ENCODE peak calls at places on chromosomes 2 and 18, in six cellular contexts. A is A549, Y is ovary, I is HCT116, U is sigmoid colon, O is body of pancreas. Q is an unnamed sample.
A peak's percentile ranks its signal among the peaks of the same experiment; 100 is the strongest.

GRCh38 chr2:214856116-214856515 is 46.6 kb upstream of the BARD1 start:
- DNase-seq in A (no peak), Y (no peak), I (no peak), U (no peak), O (no peak), Q (no peak)

GRCh38 chr2:37653805-37654378 is 17.6 kb downstream of the CDC42EP3 start:
- DNase-seq in A (no peak), Y (no peak), I (no peak), U (no peak), O (no peak), Q (no peak)

GRCh38 chr2:59150430-59150829 is 909.3 kb upstream of the FANCL start:
- DNase-seq in A (no peak), Y (no peak), I (no peak), U (no peak), O (no peak), Q (no peak)

GRCh38 chr18:34223164-34223892 is 1.4 kb downstream of the NOL4 start:
- DNase-seq in A (no peak), Y (no peak), I (no peak), U (no peak), O (peak; percentile 11), Q (no peak)

GRCh38 chr2:120833127-120833675 is 97.5 kb downstream of the GLI2 start:
- DNase-seq in A (no peak), Y (no peak), I (no peak), U (peak; percentile 37), O (no peak), Q (no peak)

GRCh38 chr18:37554399-37554787 is 11.2 kb downstream of the CELF4 start:
- DNase-seq in A (no peak), Y (no peak), I (no peak), U (no peak), O (no peak), Q (no peak)

GRCh38 chr2:10124538-10125045 is 2.1 kb downstream of the RRM2 start:
- DNase-seq in A (no peak), Y (no peak), I (no peak), U (peak; percentile 59), O (peak; percentile 50), Q (peak; percentile 85)

GRCh38 chr2:236512902-236513433 is 56.7 kb upstream of the ACKR3 start:
- DNase-seq in A (peak; percentile 28), Y (peak; percentile 32), I (peak; percentile 22), U (peak; percentile 73), O (peak; percentile 78), Q (peak; percentile 33)

GRCh38 chr18:46541626-46542189 is 115.3 kb downstream of the LOXHD1 start:
- DNase-seq in A (no peak), Y (no peak), I (no peak), U (no peak), O (no peak), Q (no peak)

GRCh38 chr2:103462101-103462500 is 700.3 kb downstream of the TMEM182 start:
- DNase-seq in A (no peak), Y (no peak), I (no peak), U (no peak), O (no peak), Q (no peak)

GRCh38 chr2:152415231-152415642 is 80.3 kb downstream of the FMNL2 start:
- DNase-seq in A (no peak), Y (no peak), I (peak; percentile 36), U (no peak), O (peak; percentile 41), Q (no peak)

GRCh38 chr2:233140913-233141469 is 80.8 kb downstream of the INPP5D start:
- DNase-seq in A (no peak), Y (no peak), I (no peak), U (peak; percentile 2), O (no peak), Q (no peak)

GRCh38 chr2:238003234-238004032 is 36.6 kb downstream of the UBE2F start:
- DNase-seq in A (no peak), Y (no peak), I (no peak), U (no peak), O (no peak), Q (no peak)

GRCh38 chr18:55406374-55407045 is 181.5 kb downstream of the TCF4 start:
- DNase-seq in A (no peak), Y (no peak), I (no peak), U (no peak), O (no peak), Q (no peak)

GRCh38 chr2:200828572-200829257 is 17.0 kb downstream of the BZW1 start:
- DNase-seq in A (no peak), Y (no peak), I (no peak), U (no peak), O (no peak), Q (no peak)

GRCh38 chr2:200828104-200828503 is 16.4 kb downstream of the BZW1 start:
- DNase-seq in A (no peak), Y (no peak), I (no peak), U (no peak), O (no peak), Q (no peak)

DNA sequence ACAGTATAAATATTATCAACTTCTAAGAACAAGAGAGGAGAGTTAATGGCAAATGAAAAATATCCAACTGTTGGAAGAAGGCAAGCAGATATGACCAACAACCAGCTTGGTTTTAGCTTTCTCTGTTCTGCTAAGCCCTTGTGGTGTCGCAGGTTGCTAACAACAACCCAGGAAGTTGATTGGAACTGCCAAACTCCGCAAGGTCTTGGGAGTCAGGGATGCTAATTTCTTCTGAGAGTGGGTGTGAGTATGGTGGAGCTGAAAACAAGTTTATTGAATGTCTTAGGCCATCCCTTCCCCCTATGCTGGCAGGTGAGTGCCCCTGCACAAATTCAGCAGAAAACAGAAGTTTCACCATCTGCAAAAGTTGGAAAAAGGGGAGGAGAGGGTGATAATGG is 17.5 kb downstream of the BZW1 start:
- DNase-seq in A (no peak), Y (no peak), I (no peak), U (no peak), O (no peak), Q (no peak)
- TF ChIP-seq POLR2A in A (no peak), Y (no peak), I (no peak), U (no peak), O (no peak), Q (no peak)

DNA sequence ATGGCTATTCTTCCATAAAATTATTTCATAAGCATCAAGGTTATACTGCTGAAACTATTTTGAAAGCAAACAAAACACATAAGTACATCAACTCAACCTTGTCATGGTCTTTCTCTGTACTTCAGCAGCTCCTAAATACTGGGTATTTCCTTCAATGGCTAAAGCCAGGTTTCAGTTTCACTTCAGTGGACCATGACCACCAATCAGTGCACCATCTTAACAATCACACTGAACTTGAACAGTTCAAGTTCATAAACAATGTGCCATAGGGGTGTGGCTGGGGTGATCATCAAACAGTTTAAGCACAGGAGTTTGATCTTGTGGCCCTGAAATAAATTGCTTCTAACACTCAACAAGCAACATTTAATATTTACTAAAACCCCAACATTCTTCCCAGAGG is 124.1 kb upstream of the FIGN start:
- DNase-seq in A (no peak), Y (no peak), I (no peak), U (no peak), O (no peak), Q (no peak)
- TF ChIP-seq POLR2A in A (no peak), Y (no peak), I (no peak), U (no peak), O (no peak), Q (no peak)

DNA sequence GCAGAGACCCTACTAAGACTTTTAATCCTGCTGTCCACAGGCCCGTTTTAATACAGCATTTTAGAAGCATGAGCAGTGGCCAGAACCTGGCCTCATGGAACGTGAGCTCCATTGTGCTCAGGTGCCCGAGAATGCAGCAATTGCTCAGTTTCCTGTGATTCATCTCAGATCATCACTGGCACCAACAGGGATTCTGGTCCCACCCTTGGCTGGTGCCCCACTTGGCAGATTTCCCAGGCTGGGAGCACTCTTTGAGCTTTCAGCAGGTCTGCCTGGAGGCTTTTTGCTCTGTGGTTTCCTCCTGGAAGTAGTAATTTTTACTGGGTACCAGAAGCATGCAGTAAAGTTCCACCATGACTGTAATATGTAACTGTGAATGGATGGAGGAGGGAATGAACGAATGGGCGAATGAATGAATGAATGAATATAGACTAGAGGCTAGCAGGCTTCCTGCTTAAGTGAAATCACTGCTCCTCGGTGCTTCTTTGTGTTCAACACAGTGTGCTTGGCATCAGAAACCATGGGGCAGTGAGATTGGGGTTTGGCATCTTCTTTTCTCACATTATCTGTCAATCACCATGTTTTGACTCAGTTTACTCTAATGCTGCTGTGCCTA is 312.9 kb downstream of the PRKCE start:
- DNase-seq in A (peak; percentile 72), Y (peak; percentile 43), I (peak; percentile 97), U (peak; percentile 77), O (peak; percentile 56), Q (no peak)
- TF ChIP-seq POLR2A in A (no peak), Y (no peak), I (no peak), U (no peak), O (no peak), Q (no peak)

GRCh38 chr2:216507220-216508143 is 8.8 kb downstream of the RPL37A start:
- DNase-seq in A (no peak), Y (no peak), I (no peak), U (no peak), O (no peak), Q (no peak)

GRCh38 chr2:216503697-216504375 is 5.2 kb downstream of the RPL37A start:
- DNase-seq in A (no peak), Y (no peak), I (no peak), U (no peak), O (no peak), Q (no peak)

GRCh38 chr2:216504376-216504762 is 5.7 kb downstream of the RPL37A start:
- DNase-seq in A (no peak), Y (no peak), I (no peak), U (no peak), O (no peak), Q (no peak)

GRCh38 chr2:216505133-216506106 is 6.8 kb downstream of the RPL37A start:
- DNase-seq in A (no peak), Y (no peak), I (no peak), U (no peak), O (no peak), Q (no peak)

GRCh38 chr2:216508229-216508628 is 9.6 kb downstream of the RPL37A start:
- DNase-seq in A (no peak), Y (no peak), I (no peak), U (no peak), O (no peak), Q (no peak)
- TF ChIP-seq POLR2A in A (no peak), Y (no peak), I (no peak), U (no peak), O (no peak), Q (peak; percentile 18)

GRCh38 chr2:61538179-61538919 is at the start of gene XPO1:
- DNase-seq in A (peak; percentile 97), Y (peak; percentile 100), I (peak; percentile 98), U (peak; percentile 100), O (peak; percentile 99), Q (peak; percentile 100)
- TF ChIP-seq POLR2A in A (peak; percentile 86), Y (peak; percentile 98), I (peak; percentile 89), U (peak; percentile 93), O (peak; percentile 89), Q (peak; percentile 85)